ENCODE peak calls at places on chromosome 21, in ten cellular contexts. X is immature natural killer cell; I is GM10248; L is activated naive CD4-positive, alpha-beta T cell; U is cardiac fibroblast; N is heart left ventricle; T is astrocyte; E is T-helper 2 cell; Y is HT-29; A is naive thymus-derived CD4-positive, alpha-beta T cell. B is an unnamed sample.

GRCh38 chr21:30719401-30719800 is 824 bp upstream of the KRTAP21-3 start:
- DNase-seq in X (no peak), I (no peak), L (no peak), U (no peak), N (no peak), T (no peak), E (no peak), Y (no peak), A (no peak), B (peak; percentile 5)

GRCh38 chr21:19850157-19850556 is 1148.1 kb upstream of the NCAM2 start:
- DNase-seq in X (no peak), I (no peak), L (no peak), U (no peak), N (no peak), T (no peak), E (no peak), Y (no peak), A (no peak), B (no peak)

GRCh38 chr21:28099296-28099695 is 893.4 kb downstream of the LTN1 start:
- DNase-seq in X (no peak), I (no peak), L (no peak), U (no peak), N (peak; percentile 47), T (peak; percentile 25), E (no peak), Y (no peak), A (no peak), B (no peak)

GRCh38 chr21:42414928-42415769 is 11.4 kb downstream of the UBASH3A start:
- DNase-seq in X (peak; percentile 62), I (peak; percentile 90), L (peak; percentile 67), U (peak; percentile 56), N (no peak), T (peak; percentile 74), E (peak; percentile 83), Y (peak; percentile 41), A (peak; percentile 85), B (peak; percentile 43)

GRCh38 chr21:16124397-16125130 is 394.8 kb downstream of the USP25 start:
- DNase-seq in X (no peak), I (no peak), L (no peak), U (peak; percentile 95), N (no peak), T (peak; percentile 92), E (no peak), Y (no peak), A (no peak), B (no peak)

GRCh38 chr21:14058566-14058965 is 152.2 kb downstream of the LIPI start:
- DNase-seq in X (no peak), I (no peak), L (no peak), U (no peak), N (peak; percentile 61), T (no peak), E (no peak), Y (no peak), A (no peak), B (no peak)

GRCh38 chr21:46639489-46640386 is 4.3 kb downstream of the PRMT2 start:
- DNase-seq in X (peak; percentile 45), I (no peak), L (no peak), U (peak; percentile 58), N (no peak), T (no peak), E (no peak), Y (peak; percentile 13), A (no peak), B (no peak)

GRCh38 chr21:37866027-37866426 is 50.2 kb downstream of the KCNJ6 start:
- DNase-seq in X (no peak), I (no peak), L (no peak), U (peak; percentile 57), N (no peak), T (no peak), E (no peak), Y (no peak), A (no peak), B (no peak)

GRCh38 chr21:37139902-37140301 is 66.8 kb downstream of the TTC3 start:
- DNase-seq in X (no peak), I (no peak), L (no peak), U (peak; percentile 65), N (no peak), T (peak; percentile 86), E (no peak), Y (no peak), A (no peak), B (no peak)

GRCh38 chr21:29064850-29065481 is 8.5 kb downstream of the CCT8 start:
- DNase-seq in X (no peak), I (peak; percentile 47), L (no peak), U (no peak), N (no peak), T (no peak), E (no peak), Y (no peak), A (no peak), B (no peak)

GRCh38 chr21:30126575-30126974 is 40.0 kb downstream of the CLDN17 start:
- DNase-seq in X (no peak), I (no peak), L (no peak), U (no peak), N (no peak), T (no peak), E (no peak), Y (no peak), A (no peak), B (no peak)

GRCh38 chr21:45997495-45998275 is 16.1 kb downstream of the COL6A1 start:
- DNase-seq in X (no peak), I (no peak), L (no peak), U (no peak), N (peak; percentile 65), T (no peak), E (peak; percentile 2), Y (no peak), A (peak; percentile 11), B (no peak)

GRCh38 chr21:33899199-33899598 is 16.4 kb downstream of the ATP5PO start:
- DNase-seq in X (no peak), I (no peak), L (no peak), U (peak; percentile 35), N (no peak), T (peak; percentile 63), E (no peak), Y (no peak), A (no peak), B (no peak)

B was measured in head of caudate nucleus.